ENCODE peak calls at places on chromosomes 7 and 10, in six cellular contexts. J is activated naive CD8-positive, alpha-beta T cell treated with anti-CD3 and anti-CD28 coated beads, Interleukin-2, amount 50 U/mL, for 24 hours; N is LoVo; G is Calu3; A is NT2/D1; B is activated effector memory CD4-positive, alpha-beta T cell treated with Interleukin-2 at 50 U/mL for 16 hours. Q is an unnamed sample.

GRCh38 chr7:11831727-11832495 is at the start of gene THSD7A:
- DNase-seq in G (peak; percentile 81), N (peak; percentile 64), B (no peak), A (peak; percentile 62), J (peak; percentile 9), Q (peak; percentile 89)

GRCh38 chr7:66591801-66592596 is 36.7 kb upstream of the KCTD7 start:
- DNase-seq in A (peak; percentile 92), J (peak; percentile 91), B (peak; percentile 85), N (peak; percentile 95), G (peak; percentile 85), Q (peak; percentile 90)

GRCh38 chr7:158378978-158379377 is 208.6 kb downstream of the PTPRN2 start:
- DNase-seq in J (no peak), A (no peak), B (no peak), G (no peak), N (no peak), Q (no peak)

GRCh38 chr7:29254663-29255062 is 60.1 kb downstream of the CHN2 start:
- DNase-seq in N (no peak), J (no peak), G (no peak), B (no peak), A (peak; percentile 42), Q (no peak)

GRCh38 chr10:91975438-91975837 is 51.9 kb downstream of the BTAF1 start:
- DNase-seq in N (no peak), J (no peak), A (no peak), G (no peak), B (no peak), Q (no peak)

GRCh38 chr7:65250697-65251395 is 122.8 kb upstream of the ZNF92 start:
- DNase-seq in A (no peak), B (no peak), G (no peak), J (no peak), N (no peak), Q (no peak)

GRCh38 chr10:11678074-11678793 is 63.9 kb upstream of the ECHDC3 start:
- DNase-seq in N (peak; percentile 29), A (no peak), G (no peak), B (no peak), J (peak; percentile 38), Q (no peak)

GRCh38 chr7:93968911-93969620 is 35.1 kb downstream of the BET1 start:
- DNase-seq in N (no peak), A (no peak), B (no peak), J (no peak), G (no peak), Q (no peak)

GRCh38 chr10:132063432-132063831 is 2.3 kb upstream of the JAKMIP3 start:
- DNase-seq in B (no peak), A (no peak), N (no peak), J (no peak), G (no peak), Q (no peak)

GRCh38 chr10:76397957-76398665 is 966.7 kb downstream of the LRMDA start:
- DNase-seq in B (no peak), N (no peak), A (no peak), G (no peak), J (no peak), Q (no peak)

GRCh38 chr7:102230593-102230992 is 56.1 kb upstream of the SH2B2 start:
- DNase-seq in J (no peak), B (no peak), G (no peak), A (no peak), N (no peak), Q (no peak)

GRCh38 chr10:74383617-74384016 is 232.6 kb downstream of the ADK start:
- DNase-seq in N (no peak), J (no peak), A (no peak), G (no peak), B (no peak), Q (no peak)

GRCh38 chr7:28986723-28987122 is 28.6 kb upstream of the TRIL start:
- DNase-seq in G (no peak), A (no peak), B (no peak), J (no peak), N (no peak), Q (no peak)

GRCh38 chr10:96281444-96282029 is 10.2 kb upstream of the BLNK start:
- DNase-seq in J (no peak), G (no peak), N (no peak), A (no peak), B (no peak), Q (no peak)

GRCh38 chr10:12723240-12723639 is 278.3 kb downstream of the CCDC3 start:
- DNase-seq in A (no peak), J (no peak), B (no peak), N (no peak), G (no peak), Q (no peak)

GRCh38 chr7:143374556-143374955 is 6.6 kb upstream of the ZYX start:
- DNase-seq in B (no peak), A (no peak), N (no peak), J (no peak), G (no peak), Q (no peak)

GRCh38 chr10:79331709-79332108 is 15.6 kb upstream of the PPIF start:
- DNase-seq in G (no peak), A (no peak), N (no peak), B (peak; percentile 60), J (peak; percentile 84), Q (no peak)

GRCh38 chr10:78211476-78212110 is 177.9 kb downstream of the RPS24 start:
- DNase-seq in B (no peak), J (peak; percentile 18), A (peak; percentile 8), N (no peak), G (peak; percentile 34), Q (peak; percentile 45)

GRCh38 chr7:2715341-2716231 is 27.6 kb downstream of the AMZ1 start:
- DNase-seq in G (no peak), N (no peak), B (peak; percentile 25), J (peak; percentile 54), A (no peak), Q (no peak)

GRCh38 chr10:49076319-49076718 is 39.0 kb downstream of the VSTM4 start:
- DNase-seq in A (no peak), N (no peak), B (no peak), G (no peak), J (no peak), Q (no peak)

GRCh38 chr10:79273603-79274002 is 73.7 kb upstream of the PPIF start:
- DNase-seq in B (no peak), N (no peak), A (no peak), J (no peak), G (no peak), Q (no peak)

GRCh38 chr10:55283041-55283440 is 482.0 kb upstream of the PCDH15 start:
- DNase-seq in G (no peak), J (no peak), B (no peak), N (no peak), A (no peak), Q (no peak)

GRCh38 chr10:49112098-49112497 is 3.2 kb downstream of the VSTM4 start:
- DNase-seq in A (no peak), J (no peak), N (no peak), B (no peak), G (no peak), Q (no peak)

GRCh38 chr10:95187617-95188016 is 6.4 kb upstream of the ACSM6 start:
- DNase-seq in G (no peak), B (no peak), N (no peak), J (no peak), A (no peak), Q (no peak)

GRCh38 chr7:30168800-30169584 is 34.2 kb downstream of the MTURN start:
- DNase-seq in B (no peak), G (no peak), A (peak; percentile 97), J (no peak), N (no peak), Q (no peak)

Q was measured in glutamatergic neuron.